ENCODE peak calls at places on chromosomes 11 and 22, in four cellular contexts. E is GM03348, K is Right ventricle myocardium superior, A is nucleus accumbens. C is an unnamed sample.

GRCh38 chr22:46842606-46843005 is 80.2 kb downstream of the TBC1D22A start:
- DNase-seq in A (no peak), K (no peak), E (no peak), C (no peak)

GRCh38 chr11:111283945-111284481 is 14.3 kb upstream of the POU2AF3 start:
- DNase-seq in K (peak; percentile 50), E (no peak), A (no peak), C (no peak)

GRCh38 chr11:19595840-19596751 is 116.5 kb upstream of the NAV2 start:
- DNase-seq in E (peak; percentile 87), A (no peak), K (peak; percentile 77), C (peak; percentile 88)

GRCh38 chr22:25564320-25564978 is at the start of gene GRK3:
- DNase-seq in E (peak; percentile 33), K (peak; percentile 81), A (peak; percentile 55), C (peak; percentile 41)

GRCh38 chr11:72008728-72009127 is 10.0 kb downstream of the IL18BP start:
- DNase-seq in A (no peak), E (no peak), K (no peak), C (no peak)

GRCh38 chr22:30279389-30279788 is 9.9 kb downstream of the CASTOR1 start:
- DNase-seq in K (peak; percentile 79), E (peak; percentile 70), A (no peak), C (peak; percentile 75)

GRCh38 chr11:126407682-126408288 is 52.3 kb downstream of the ST3GAL4 start:
- DNase-seq in A (no peak), K (no peak), E (no peak), C (no peak)

GRCh38 chr11:59553323-59553722 is 42.0 kb downstream of the OR4D9 start:
- DNase-seq in E (no peak), K (no peak), A (no peak), C (no peak)

GRCh38 chr11:16148301-16148787 is 208.0 kb downstream of the SOX6 start:
- DNase-seq in A (no peak), E (no peak), K (no peak), C (no peak)

GRCh38 chr11:69915501-69916250 is 96.5 kb upstream of the FGF3 start:
- DNase-seq in K (peak; percentile 89), A (no peak), E (peak; percentile 86), C (peak; percentile 72)

GRCh38 chr11:69947059-69947771 is 128.0 kb upstream of the FGF3 start:
- DNase-seq in A (no peak), E (no peak), K (no peak), C (no peak)

GRCh38 chr22:20567993-20568417 is 60.6 kb downstream of the MED15 start:
- DNase-seq in K (peak; percentile 52), A (no peak), E (peak; percentile 65), C (peak; percentile 45)

GRCh38 chr11:29527391-29527936 is 489.4 kb downstream of the KCNA4 start:
- DNase-seq in E (peak; percentile 5), A (no peak), K (no peak), C (peak; percentile 39)

GRCh38 chr22:31400023-31400397 is 606 bp downstream of the DRG1 start:
- DNase-seq in K (no peak), A (no peak), E (peak; percentile 32), C (peak; percentile 25)

GRCh38 chr11:129787518-129787917 is 28.1 kb upstream of the TMEM45B start:
- DNase-seq in E (no peak), A (no peak), K (no peak), C (no peak)

GRCh38 chr11:46808804-46809431 is 37.2 kb downstream of the CKAP5 start:
- DNase-seq in E (peak; percentile 13), A (no peak), K (no peak), C (peak; percentile 9)

GRCh38 chr11:67253872-67254624 is 12.2 kb upstream of the GRK2 start:
- DNase-seq in A (no peak), K (no peak), E (no peak), C (no peak)

GRCh38 chr11:44637477-44637876 is 72.0 kb downstream of the CD82 start:
- DNase-seq in K (no peak), A (no peak), E (peak; percentile 1), C (no peak)

GRCh38 chr11:46977940-46978595 is 41.5 kb downstream of the CSTPP1 start:
- DNase-seq in K (no peak), A (no peak), E (no peak), C (no peak)

GRCh38 chr22:31036671-31037550 is 44.2 kb upstream of the SMTN start:
- DNase-seq in E (peak; percentile 74), A (no peak), K (no peak), C (peak; percentile 82)

GRCh38 chr11:69339041-69339733 is 45.2 kb downstream of the MYEOV start:
- DNase-seq in E (no peak), K (no peak), A (no peak), C (no peak)

GRCh38 chr22:37425800-37426531 is 1.3 kb downstream of the ELFN2 start:
- DNase-seq in A (no peak), K (no peak), E (no peak), C (no peak)

GRCh38 chr11:79039122-79039521 is 401.7 kb downstream of the TENM4 start:
- DNase-seq in E (no peak), K (no peak), A (no peak), C (peak; percentile 35)

GRCh38 chr22:20009582-20010306 is 6.9 kb downstream of the ARVCF start:
- DNase-seq in K (peak; percentile 23), A (no peak), E (no peak), C (no peak)

GRCh38 chr11:66012946-66013761 is 1.3 kb downstream of the CST6 start:
- DNase-seq in E (no peak), K (no peak), A (no peak), C (no peak)

C was measured in AG08395.